ENCODE peak calls at places on chromosomes 5 and 9, in eight cellular contexts. O is K562, Z is HCT116, R is HepG2, V is Panc1, K is stomach, Q is HL-60, U is suprapubic skin. M is an unnamed sample.

GRCh38 chr9:110520120-110520701 is 59.3 kb downstream of the SVEP1 start:
- DNase-seq in O (no peak), Z (no peak), R (no peak), V (no peak), K (no peak), Q (no peak), U (no peak), M (no peak)

GRCh38 chr9:5044160-5044559 is 59.1 kb downstream of the JAK2 start:
- DNase-seq in O (no peak), Z (no peak), R (no peak), V (no peak), K (no peak), Q (no peak), U (no peak), M (no peak)

GRCh38 chr5:131209506-131210191 is 38.9 kb downstream of the LYRM7 start:
- DNase-seq in O (no peak), Z (no peak), R (no peak), V (no peak), K (no peak), Q (peak), U (no peak), M (no peak)

GRCh38 chr9:132697230-132697629 is 27.0 kb downstream of the GTF3C4 start:
- DNase-seq in O (no peak), Z (peak), R (no peak), V (no peak), K (no peak), Q (no peak), U (no peak), M (no peak)

GRCh38 chr9:114428466-114428865 is 40.7 kb upstream of the AKNA start:
- DNase-seq in O (no peak), Z (no peak), R (no peak), V (no peak), K (no peak), Q (no peak), U (no peak), M (peak)

GRCh38 chr9:87671478-87671877 is 54.4 kb upstream of the CTSL start:
- DNase-seq in O (no peak), Z (no peak), R (no peak), V (no peak), K (no peak), Q (no peak), U (no peak), M (no peak)

GRCh38 chr5:122704247-122705036 is 70.4 kb upstream of the SNX2 start:
- DNase-seq in O (peak), Z (peak), R (peak), V (no peak), K (no peak), Q (no peak), U (no peak), M (no peak)

GRCh38 chr5:982377-983237 is 26.0 kb upstream of the NKD2 start:
- DNase-seq in O (peak), Z (no peak), R (no peak), V (no peak), K (no peak), Q (no peak), U (peak), M (no peak)

GRCh38 chr9:33042528-33042927 is 17.5 kb downstream of the DNAJA1 start:
- DNase-seq in O (no peak), Z (no peak), R (no peak), V (no peak), K (no peak), Q (no peak), U (no peak), M (no peak)

GRCh38 chr9:73539881-73540280 is 388.2 kb downstream of the ANXA1 start:
- DNase-seq in O (no peak), Z (no peak), R (no peak), V (no peak), K (no peak), Q (no peak), U (no peak), M (no peak)

GRCh38 chr9:135790850-135791249 is 88.9 kb downstream of the KCNT1 start:
- DNase-seq in O (no peak), Z (no peak), R (no peak), V (no peak), K (no peak), Q (no peak), U (no peak), M (no peak)

GRCh38 chr9:78782858-78783257 is 485.9 kb downstream of the PSAT1 start:
- DNase-seq in O (no peak), Z (no peak), R (no peak), V (no peak), K (no peak), Q (no peak), U (no peak), M (no peak)

GRCh38 chr5:82295144-82295543 is 17.0 kb upstream of the RPS23 start:
- DNase-seq in O (peak), Z (no peak), R (no peak), V (no peak), K (no peak), Q (no peak), U (no peak), M (no peak)

GRCh38 chr5:37619353-37619752 is 220.5 kb downstream of the GDNF start:
- DNase-seq in O (no peak), Z (no peak), R (no peak), V (no peak), K (no peak), Q (no peak), U (no peak), M (no peak)

GRCh38 chr5:138391859-138392386 is 39.4 kb downstream of the KDM3B start:
- DNase-seq in O (no peak), Z (no peak), R (no peak), V (no peak), K (no peak), Q (no peak), U (no peak), M (no peak)

GRCh38 chr5:16897284-16897704 is 38.8 kb downstream of the MYO10 start:
- DNase-seq in O (peak), Z (no peak), R (no peak), V (no peak), K (no peak), Q (no peak), U (no peak), M (no peak)

GRCh38 chr5:126837907-126838539 is 61.1 kb downstream of the LMNB1 start:
- DNase-seq in O (peak), Z (no peak), R (no peak), V (no peak), K (no peak), Q (no peak), U (no peak), M (no peak)

GRCh38 chr9:16449331-16449730 is 421.1 kb downstream of the BNC2 start:
- DNase-seq in O (no peak), Z (no peak), R (no peak), V (no peak), K (no peak), Q (no peak), U (no peak), M (no peak)

GRCh38 chr5:168291281-168291960 is at the start of gene WWC1:
- DNase-seq in O (no peak), Z (peak), R (peak), V (no peak), K (peak), Q (no peak), U (no peak), M (peak)

GRCh38 chr9:134214766-134215394 is 50.5 kb upstream of the RNU6ATAC start:
- DNase-seq in O (no peak), Z (no peak), R (peak), V (no peak), K (no peak), Q (no peak), U (no peak), M (peak)

GRCh38 chr5:53942724-53943123 is 367.6 kb downstream of the ARL15 start:
- DNase-seq in O (peak), Z (no peak), R (no peak), V (no peak), K (no peak), Q (no peak), U (no peak), M (no peak)

GRCh38 chr5:131609774-131610173 is 25.3 kb downstream of the RAPGEF6 start:
- DNase-seq in O (no peak), Z (no peak), R (peak), V (no peak), K (no peak), Q (no peak), U (no peak), M (no peak)

GRCh38 chr5:79133121-79133656 is 21.6 kb downstream of the BHMT start:
- DNase-seq in O (peak), Z (peak), R (peak), V (peak), K (no peak), Q (no peak), U (no peak), M (no peak)

GRCh38 chr9:86720893-86721698 is 226.2 kb downstream of the GAS1 start:
- DNase-seq in O (no peak), Z (no peak), R (no peak), V (no peak), K (no peak), Q (no peak), U (no peak), M (no peak)

GRCh38 chr5:165574140-165574539 is 2068.7 kb downstream of the MAT2B start:
- DNase-seq in O (no peak), Z (no peak), R (no peak), V (no peak), K (no peak), Q (no peak), U (no peak), M (no peak)

GRCh38 chr9:93654351-93654961 is 78.1 kb downstream of the PHF2 start:
- DNase-seq in O (no peak), Z (no peak), R (no peak), V (no peak), K (no peak), Q (no peak), U (peak), M (peak)

GRCh38 chr9:16417101-16417500 is 453.4 kb downstream of the BNC2 start:
- DNase-seq in O (no peak), Z (no peak), R (no peak), V (no peak), K (no peak), Q (no peak), U (no peak), M (no peak)

GRCh38 chr5:123651234-123651633 is 139.3 kb downstream of the CSNK1G3 start:
- DNase-seq in O (no peak), Z (no peak), R (no peak), V (no peak), K (no peak), Q (no peak), U (no peak), M (no peak)

GRCh38 chr5:20832204-20833080 is 844.4 kb upstream of the CDH18 start:
- DNase-seq in O (no peak), Z (no peak), R (no peak), V (no peak), K (no peak), Q (no peak), U (no peak), M (no peak)

GRCh38 chr9:71681708-71682268 is 86.5 kb downstream of the CEMIP2 start:
- DNase-seq in O (peak), Z (peak), R (no peak), V (no peak), K (no peak), Q (no peak), U (no peak), M (no peak)

GRCh38 chr9:79623799-79624721 is 52.3 kb downstream of the TLE4 start:
- DNase-seq in O (peak), Z (no peak), R (peak), V (no peak), K (no peak), Q (peak), U (no peak), M (no peak)

GRCh38 chr9:109248133-109248581 is 72.7 kb downstream of the EPB41L4B start:
- DNase-seq in O (no peak), Z (no peak), R (peak), V (no peak), K (no peak), Q (no peak), U (no peak), M (no peak)

GRCh38 chr5:91225848-91226686 is 157.1 kb downstream of the ARRDC3 start:
- DNase-seq in O (peak), Z (peak), R (peak), V (peak), K (peak), Q (no peak), U (no peak), M (no peak)

GRCh38 chr9:97737429-97737828 is 40.3 kb upstream of the XPA start:
- DNase-seq in O (peak), Z (peak), R (peak), V (no peak), K (no peak), Q (no peak), U (no peak), M (no peak)

DNA sequence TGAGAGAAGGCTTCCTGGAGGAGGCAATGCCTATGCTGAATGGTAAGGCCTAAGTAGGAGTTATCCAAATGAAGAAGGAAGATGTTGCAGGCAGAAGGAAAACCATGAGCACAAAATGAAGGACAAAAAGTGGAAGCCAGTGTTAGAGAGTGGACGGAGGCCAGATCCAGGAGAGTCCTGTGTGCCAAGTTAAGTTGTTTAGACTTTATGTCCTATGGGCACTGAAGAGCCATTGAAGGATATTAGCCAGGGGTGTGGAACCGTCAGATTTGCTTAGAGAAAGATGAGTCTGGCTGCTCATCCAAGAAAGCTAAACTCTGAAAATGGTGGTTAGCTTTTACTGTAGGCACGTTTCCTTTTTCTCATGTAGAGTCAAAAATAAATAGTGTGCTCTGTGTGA is 254.7 kb downstream of the ADAMTSL1 start:
- DNase-seq in O (no peak), Z (no peak), R (no peak), V (no peak), K (no peak), Q (no peak), U (no peak), M (no peak)
- TF ChIP-seq POLR2AphosphoS5 in O (no peak), Z (no peak), R (no peak), V (no peak), K (no peak), Q (no peak), U (no peak), M (no peak)

DNA sequence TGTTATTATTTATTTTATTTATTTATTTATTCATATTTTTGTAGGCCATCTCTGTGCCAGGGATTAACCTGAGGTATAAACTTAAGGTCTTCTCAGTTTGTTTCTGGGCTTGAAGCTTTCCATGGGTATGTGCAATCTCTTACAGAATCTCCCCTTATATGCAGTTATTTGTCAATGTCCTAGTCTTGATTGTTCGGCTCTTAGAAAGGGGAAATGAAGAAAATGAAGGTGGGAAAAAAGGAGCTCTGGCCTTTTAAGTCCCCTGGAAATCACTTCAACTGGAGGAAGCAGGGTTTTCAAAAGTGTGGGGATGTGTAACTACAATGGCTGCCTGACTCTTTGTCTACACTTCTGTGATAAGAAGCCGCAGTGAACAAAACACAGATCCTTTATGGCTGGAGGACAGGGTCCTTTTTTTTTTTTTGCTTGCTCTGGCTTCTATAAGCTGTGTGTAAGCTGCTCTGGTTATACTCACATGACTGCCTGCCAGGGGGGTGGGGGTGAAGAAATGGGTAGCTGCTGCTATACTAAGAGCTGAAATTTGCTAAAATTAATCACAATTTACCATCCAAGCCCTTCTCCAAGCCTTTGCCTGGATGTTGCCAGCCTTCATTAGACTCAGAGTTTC is 33.7 kb downstream of the CENPP start:
- DNase-seq in O (no peak), Z (no peak), R (no peak), V (no peak), K (no peak), Q (no peak), U (no peak), M (no peak)
- H3K4me3 ChIP-seq in O (no peak), Z (no peak), R (no peak), V (no peak), K (no peak), Q (no peak), U (no peak), M (no peak)

DNA sequence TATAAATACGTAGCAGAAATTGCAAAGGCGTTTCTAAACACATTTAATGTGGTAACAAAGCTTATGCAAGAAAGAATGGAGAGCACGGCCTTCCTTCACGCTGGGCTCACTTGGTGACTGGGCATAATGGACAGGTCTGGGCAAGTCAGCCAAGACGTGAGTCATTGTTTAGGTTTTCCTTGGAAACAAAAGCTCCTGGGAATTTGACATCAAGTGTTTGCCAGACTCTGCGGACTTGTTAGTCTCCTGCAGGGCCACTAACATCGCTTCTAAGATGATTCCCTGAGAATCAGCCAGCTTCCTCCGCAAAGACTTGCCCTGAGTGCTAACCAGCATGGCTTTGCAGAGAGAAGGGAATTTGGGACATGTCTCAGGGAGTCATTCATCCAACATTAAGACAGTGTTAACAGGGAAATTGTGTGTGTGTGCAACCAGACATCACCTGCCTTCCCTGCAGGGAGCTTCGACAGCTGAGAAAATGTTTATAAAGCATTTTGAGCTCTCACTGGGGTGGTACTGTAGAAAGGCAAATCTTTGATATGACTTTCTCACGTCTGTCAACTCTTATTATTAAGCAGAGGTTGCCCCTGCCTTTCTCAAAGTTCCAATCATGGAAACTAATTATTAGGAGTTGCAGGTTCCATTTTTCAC is 182.5 kb downstream of the NTRK2 start:
- DNase-seq in O (no peak), Z (peak), R (no peak), V (peak), K (peak), Q (no peak), U (no peak), M (no peak)
- TF ChIP-seq POLR2AphosphoS5 in O (no peak), Z (no peak), R (no peak), V (no peak), K (no peak), Q (no peak), U (peak), M (no peak)

GRCh38 chr9:89999534-90000370 is 394.9 kb downstream of the GADD45G start:
- DNase-seq in O (no peak), Z (no peak), R (peak), V (no peak), K (peak), Q (no peak), U (no peak), M (peak)
- H3K4me3 ChIP-seq in O (no peak), Z (no peak), R (no peak), V (no peak), K (peak), Q (no peak), U (peak), M (peak)

DNA sequence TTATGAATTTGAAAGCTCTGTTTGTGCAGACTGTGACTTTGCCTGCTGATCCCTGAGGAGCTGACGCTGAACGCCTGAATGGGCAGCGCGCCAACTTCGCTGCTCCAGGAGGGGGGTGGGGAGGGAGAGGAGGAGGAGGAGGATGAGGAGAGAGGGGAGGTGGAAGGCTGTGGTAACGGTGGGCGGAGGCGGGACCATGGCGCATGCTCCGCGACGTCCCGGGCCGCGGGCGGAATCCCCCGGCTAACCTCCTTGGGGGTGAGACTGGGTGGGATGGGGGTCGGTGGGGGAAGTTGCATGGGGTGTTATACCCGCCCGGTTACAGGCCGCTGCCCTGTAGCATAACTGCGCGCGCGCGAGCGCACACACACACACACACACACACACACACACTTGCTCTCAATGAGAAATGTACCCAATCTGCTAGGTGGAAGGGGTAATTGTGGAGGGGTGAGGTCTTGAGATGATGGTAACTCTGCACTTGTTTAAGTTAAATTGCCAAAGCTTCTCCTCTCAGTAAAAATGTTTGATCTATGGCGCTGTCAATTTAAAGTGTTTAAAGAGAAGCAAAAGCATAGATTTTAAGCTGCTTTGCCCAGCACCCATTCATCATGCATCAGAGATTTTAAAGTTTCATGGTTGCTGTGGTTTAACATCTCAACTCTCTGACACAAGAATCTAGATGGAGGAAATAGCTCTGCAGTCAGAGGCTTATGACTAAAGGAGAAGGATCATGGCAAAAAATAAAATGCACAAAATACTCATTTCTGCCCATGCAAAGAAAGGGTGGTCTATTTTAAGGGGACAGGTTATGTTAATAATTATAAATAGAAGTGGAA is 76.6 kb upstream of the TBCA start:
- DNase-seq in O (no peak), Z (no peak), R (no peak), V (no peak), K (no peak), Q (no peak), U (no peak), M (peak)
- TF ChIP-seq POLR2AphosphoS5 in O (no peak), Z (no peak), R (no peak), V (no peak), K (no peak), Q (no peak), U (no peak), M (peak)

DNA sequence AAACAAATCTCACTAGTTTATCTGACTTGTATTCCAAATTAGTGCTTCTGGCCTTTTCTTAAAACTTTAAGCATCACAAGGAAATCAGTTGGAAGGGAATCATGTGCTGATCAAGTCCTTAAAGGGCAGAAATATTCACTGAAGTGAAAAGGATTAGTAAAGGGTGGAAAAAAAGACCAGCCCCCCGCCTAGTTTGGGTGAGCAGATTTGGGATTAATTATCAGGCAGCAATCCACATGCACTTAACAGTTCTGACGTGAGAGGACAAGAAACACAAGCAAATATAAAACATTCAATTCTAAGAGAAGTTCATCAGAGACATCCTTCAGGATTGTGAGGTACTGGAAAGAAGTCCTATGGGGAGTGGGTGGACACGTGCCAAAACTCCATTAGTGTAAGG is at the start of gene TYRP1:
- DNase-seq in O (no peak), Z (no peak), R (no peak), V (no peak), K (no peak), Q (no peak), U (no peak), M (no peak)
- H3K4me3 ChIP-seq in O (no peak), Z (no peak), R (no peak), V (no peak), K (no peak), Q (no peak), U (no peak), M (no peak)

M was measured in spleen.